ENCODE peak calls at places on chromosomes 4 and X, in five cellular contexts. Z is stomach, Q is heart left ventricle, A is HCT116, X is esophagus squamous epithelium. V is an unnamed sample.

GRCh38 chr4:186948361-186949291 is 225.0 kb upstream of the FAT1 start:
- DNase-seq in Z (no peak), Q (peak; percentile 51), A (no peak), X (no peak), V (no peak)

GRCh38 chr4:166198041-166198440 is 325.0 kb downstream of the TLL1 start:
- DNase-seq in Z (no peak), Q (no peak), A (no peak), X (no peak), V (no peak)

GRCh38 chrX:151825927-151826471 is 86.7 kb upstream of the MAGEA4 start:
- DNase-seq in Z (no peak), Q (no peak), A (no peak), X (no peak), V (no peak)

GRCh38 chr4:118284169-118284568 is 68.6 kb downstream of the PRSS12 start:
- DNase-seq in Z (no peak), Q (no peak), A (no peak), X (no peak), V (no peak)

GRCh38 chr4:147334478-147334877 is 146.4 kb upstream of the EDNRA start:
- DNase-seq in Z (no peak), Q (no peak), A (no peak), X (no peak), V (no peak)

GRCh38 chr4:41120297-41121217 is 93.8 kb downstream of the APBB2 start:
- DNase-seq in Z (peak; percentile 62), Q (peak; percentile 39), A (no peak), X (no peak), V (peak; percentile 76)

GRCh38 chr4:19776021-19776459 is 475.7 kb upstream of the SLIT2 start:
- DNase-seq in Z (no peak), Q (no peak), A (peak; percentile 84), X (no peak), V (no peak)

GRCh38 chr4:98796986-98797385 is 131.9 kb downstream of the EIF4E start:
- DNase-seq in Z (no peak), Q (no peak), A (no peak), X (no peak), V (no peak)

GRCh38 chr4:24519649-24520048 is 64.7 kb downstream of the DHX15 start:
- DNase-seq in Z (peak; percentile 32), Q (no peak), A (no peak), X (no peak), V (no peak)

GRCh38 chr4:5374994-5375393 is 323.7 kb downstream of the STK32B start:
- DNase-seq in Z (no peak), Q (no peak), A (no peak), X (no peak), V (no peak)

GRCh38 chr4:5722328-5722727 is 11.3 kb downstream of the EVC start:
- DNase-seq in Z (no peak), Q (no peak), A (no peak), X (no peak), V (no peak)

GRCh38 chrX:24876782-24877315 is 138.9 kb downstream of the ARX start:
- DNase-seq in Z (no peak), Q (no peak), A (no peak), X (no peak), V (no peak)

GRCh38 chrX:54357414-54358377 is at the start of gene WNK3:
- DNase-seq in Z (peak; percentile 63), Q (peak; percentile 74), A (no peak), X (peak; percentile 10), V (peak; percentile 59)

GRCh38 chr4:183468210-183469095 is 24.0 kb downstream of the CDKN2AIP start:
- DNase-seq in Z (no peak), Q (no peak), A (no peak), X (no peak), V (no peak)

GRCh38 chr4:55125763-55126541 is 557 bp upstream of the KDR start:
- DNase-seq in Z (no peak), Q (no peak), A (no peak), X (no peak), V (peak; percentile 25)

GRCh38 chrX:10350221-10350620 is 193.4 kb downstream of the CLCN4 start:
- DNase-seq in Z (no peak), Q (no peak), A (no peak), X (no peak), V (no peak)

GRCh38 chr4:8893624-8894423 is 22.2 kb upstream of the HMX1 start:
- DNase-seq in Z (no peak), Q (no peak), A (no peak), X (no peak), V (no peak)

GRCh38 chr4:130576218-130576617 is 1480.3 kb downstream of the C4orf33 start:
- DNase-seq in Z (no peak), Q (no peak), A (no peak), X (no peak), V (no peak)

GRCh38 chr4:70958681-70959080 is 34.8 kb upstream of the DCK start:
- DNase-seq in Z (no peak), Q (no peak), A (no peak), X (no peak), V (no peak)

GRCh38 chrX:74923942-74924448 is 1.3 kb downstream of the NEXMIF start:
- DNase-seq in Z (no peak), Q (peak; percentile 4), A (no peak), X (no peak), V (no peak)

GRCh38 chrX:10507181-10507580 is 113.2 kb downstream of the MID1 start:
- DNase-seq in Z (no peak), Q (no peak), A (no peak), X (no peak), V (no peak)

GRCh38 chr4:38224850-38225249 is 264.7 kb downstream of the PTTG2 start:
- DNase-seq in Z (no peak), Q (no peak), A (no peak), X (no peak), V (no peak)

GRCh38 chr4:7335363-7336066 is 99.2 kb downstream of the PSAPL1 start:
- DNase-seq in Z (peak; percentile 62), Q (peak; percentile 46), A (peak; percentile 42), X (no peak), V (peak; percentile 91)

GRCh38 chr4:121277194-121278105 is 103.4 kb downstream of the QRFPR start:
- DNase-seq in Z (no peak), Q (no peak), A (peak; percentile 42), X (no peak), V (no peak)

GRCh38 chr4:6732441-6733357 is 16.7 kb downstream of the BLOC1S4 start:
- DNase-seq in Z (peak; percentile 85), Q (peak; percentile 68), A (peak; percentile 39), X (no peak), V (peak; percentile 86)

GRCh38 chrX:129606918-129607317 is 47.8 kb downstream of the APLN start:
- DNase-seq in Z (peak; percentile 65), Q (peak; percentile 39), A (peak; percentile 23), X (no peak), V (peak; percentile 43)

GRCh38 chr4:5710962-5711478 is at the start of gene EVC:
- DNase-seq in Z (peak; percentile 62), Q (peak; percentile 83), A (no peak), X (no peak), V (peak; percentile 69)

GRCh38 chr4:41346306-41347061 is 89.8 kb downstream of the UCHL1 start:
- DNase-seq in Z (no peak), Q (no peak), A (no peak), X (no peak), V (no peak)

GRCh38 chr4:138450546-138450945 is 208.4 kb upstream of the SLC7A11 start:
- DNase-seq in Z (no peak), Q (no peak), A (no peak), X (no peak), V (no peak)

GRCh38 chrX:7146703-7147430 is 645 bp upstream of the STS start:
- DNase-seq in Z (peak; percentile 45), Q (no peak), A (no peak), X (no peak), V (no peak)

DNA sequence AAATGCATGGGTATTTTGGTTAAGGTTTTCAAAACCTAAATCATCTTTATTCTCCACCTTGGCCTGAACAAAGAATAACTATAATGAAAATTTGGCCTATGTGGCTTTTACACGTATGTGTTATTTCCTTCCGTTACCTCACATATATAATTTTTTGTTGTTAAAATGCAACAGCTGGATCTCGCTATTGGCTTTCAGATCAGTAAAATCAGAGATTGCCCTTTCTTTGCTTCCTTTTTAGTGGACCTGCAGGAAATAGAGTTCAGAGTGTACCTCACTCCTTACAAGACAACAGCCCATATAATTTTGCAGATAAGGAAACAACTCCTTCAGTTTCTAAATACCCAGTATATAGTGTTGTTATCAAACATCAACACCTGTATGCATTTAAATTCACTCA is 96.4 kb upstream of the SPRY1 start:
- DNase-seq in Z (no peak), Q (no peak), A (no peak), X (no peak), V (no peak)
- H3K4me3 ChIP-seq in Z (no peak overlapping the region), Q (no peak overlapping the region), A (no peak overlapping the region), X (no peak overlapping the region), V (no peak overlapping the region)

DNA sequence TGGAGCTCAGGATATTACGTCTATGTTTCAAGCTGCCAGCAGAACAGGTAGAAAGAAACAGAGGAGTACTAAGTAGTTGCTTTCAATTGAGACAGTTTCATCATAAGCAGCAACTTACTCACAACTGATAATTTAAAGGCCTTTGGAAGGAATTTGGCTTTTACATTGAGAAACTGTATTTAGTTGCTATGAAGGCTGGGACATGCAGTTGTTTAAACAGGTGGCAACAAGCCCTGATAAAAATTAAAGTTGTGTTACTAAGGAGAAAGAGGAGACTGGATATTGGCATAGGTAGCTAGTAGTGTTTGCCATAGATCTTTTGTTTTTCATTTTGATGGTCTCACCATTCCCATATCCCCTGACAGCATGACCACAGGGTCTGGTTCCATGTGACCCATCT is 18.4 kb downstream of the MID1IP1 start:
- DNase-seq in Z (no peak), Q (no peak), A (no peak), X (no peak), V (no peak)
- H3K27ac ChIP-seq in Z (no peak overlapping the region), Q (no peak overlapping the region), A (no peak overlapping the region), X (no peak overlapping the region), V (no peak overlapping the region)

DNA sequence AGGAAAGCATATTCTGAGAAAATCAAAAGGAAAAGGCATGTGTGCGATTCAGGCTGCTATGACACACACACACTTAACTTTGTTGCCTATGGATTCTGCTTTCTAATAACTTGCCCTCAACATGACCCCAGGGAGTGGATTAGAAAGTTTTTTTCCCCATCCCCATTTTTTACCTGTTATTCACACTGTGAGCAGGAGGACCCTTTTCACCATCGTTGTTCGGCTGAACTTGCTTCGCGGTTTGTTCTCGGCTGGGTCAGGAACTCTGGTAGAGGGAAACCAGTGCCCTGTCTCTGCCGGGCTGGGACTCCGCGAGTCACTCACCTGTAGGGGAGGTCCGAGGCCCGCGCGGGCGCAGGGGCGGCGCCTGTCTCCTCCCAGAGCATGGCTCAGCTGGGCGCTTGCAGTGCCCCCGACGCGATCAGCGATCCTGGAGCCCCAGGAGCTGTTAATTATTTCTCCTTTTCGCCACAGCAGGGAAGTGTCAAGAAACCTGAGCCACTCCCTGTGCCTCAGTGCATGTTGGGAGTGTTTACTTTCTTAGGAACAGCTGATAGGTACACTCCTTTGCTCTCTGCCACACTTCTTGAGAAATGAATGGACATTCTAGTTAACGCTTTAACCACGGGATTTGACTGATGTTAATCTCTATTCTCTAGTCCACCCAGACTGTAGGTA is at the start of gene RASSF6:
- DNase-seq in Z (peak; percentile 89), Q (no peak), A (peak; percentile 55), X (no peak), V (peak; percentile 94)
- TF ChIP-seq POLR2A in Z (no peak), Q (no peak), A (no peak), X (peak; percentile 17), V (no peak)

DNA sequence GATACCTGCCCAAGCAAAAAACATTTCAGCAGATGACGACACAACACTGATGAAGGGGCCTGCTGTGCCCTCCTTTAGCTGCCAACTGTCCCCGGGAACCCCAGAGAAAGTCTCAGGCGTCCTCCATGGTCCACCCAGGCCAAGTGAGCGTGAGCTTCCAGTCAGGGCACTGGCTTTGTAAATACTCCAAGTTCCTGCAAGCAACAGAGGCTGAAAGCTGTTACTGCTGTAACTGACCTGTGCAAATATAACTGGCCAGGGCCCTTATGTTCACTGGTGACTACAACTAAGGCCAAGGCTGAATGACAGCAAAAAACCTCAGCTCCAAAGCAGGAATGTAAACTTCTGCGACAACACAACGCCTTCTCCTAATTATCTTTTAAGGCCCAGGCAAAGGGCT is 8.2 kb downstream of the WDR1 start:
- DNase-seq in Z (no peak), Q (no peak), A (no peak), X (no peak), V (no peak)
- H3K4me3 ChIP-seq in Z (no peak overlapping the region), Q (no peak overlapping the region), A (no peak overlapping the region), X (no peak overlapping the region), V (no peak overlapping the region)

V was measured in upper lobe of left lung.